ENCODE peak calls at places on chromosomes 5 and 9, in eight cellular contexts. One of them, this sample, is unnamed.
A peak's percentile ranks its signal among the peaks of the same experiment; 100 is the strongest.

GRCh38 chr5:36722913-36723312 is 116.5 kb downstream of the SLC1A3 start:
- DNase-seq in stimulated activated CD4-positive, alpha-beta T cell treated with anti-CD3 and anti-CD28 coated beads, Interleukin-1b, Interleukin-23, amount 100 ng/mL, for 1 hour: no peak
- DNase-seq in A549: no peak
- DNase-seq in activated T-helper 1 cell treated with anti-CD3 and anti-CD28 coated beads, Interleukin-12 subunit alpha, Interleukin-12 subunit beta, Interleukin-2, Interleukin-4 antibody, amounts not matched to agents 30 ng/mL and 10 ng/mL and 1 ng/mL, durations not matched to agents 14 hours and 24 hours and 36 hours: no peak
- DNase-seq in left ventricle myocardium inferior: no peak
- DNase-seq in AG20443: no peak
- DNase-seq in GM03348: no peak
- DNase-seq in renal cortical epithelial cell: no peak
- DNase-seq in this sample: no peak

GRCh38 chr5:141547488-141547887 is 58.6 kb downstream of the PCDHGC5 start:
- DNase-seq in stimulated activated CD4-positive, alpha-beta T cell treated with anti-CD3 and anti-CD28 coated beads, Interleukin-1b, Interleukin-23, amount 100 ng/mL, for 1 hour: no peak
- DNase-seq in activated T-helper 1 cell treated with anti-CD3 and anti-CD28 coated beads, Interleukin-12 subunit alpha, Interleukin-12 subunit beta, Interleukin-2, Interleukin-4 antibody, amounts not matched to agents 30 ng/mL and 10 ng/mL and 1 ng/mL, durations not matched to agents 14 hours and 24 hours and 36 hours: no peak
- DNase-seq in AG20443: no peak
- DNase-seq in GM03348: no peak
- DNase-seq in renal cortical epithelial cell: no peak
- DNase-seq in A549: peak; percentile 67
- DNase-seq in left ventricle myocardium inferior: no peak
- DNase-seq in this sample: no peak

GRCh38 chr9:4324513-4324912 is 24.6 kb upstream of the GLIS3 start:
- DNase-seq in left ventricle myocardium inferior: no peak
- DNase-seq in renal cortical epithelial cell: peak; percentile 63
- DNase-seq in A549: no peak
- DNase-seq in stimulated activated CD4-positive, alpha-beta T cell treated with anti-CD3 and anti-CD28 coated beads, Interleukin-1b, Interleukin-23, amount 100 ng/mL, for 1 hour: no peak
- DNase-seq in activated T-helper 1 cell treated with anti-CD3 and anti-CD28 coated beads, Interleukin-12 subunit alpha, Interleukin-12 subunit beta, Interleukin-2, Interleukin-4 antibody, amounts not matched to agents 30 ng/mL and 10 ng/mL and 1 ng/mL, durations not matched to agents 14 hours and 24 hours and 36 hours: no peak
- DNase-seq in GM03348: peak; percentile 49
- DNase-seq in AG20443: no peak
- DNase-seq in this sample: no peak

GRCh38 chr9:118577121-118577520 is 792.1 kb downstream of the BRINP1 start:
- DNase-seq in AG20443: peak; percentile 34
- DNase-seq in activated T-helper 1 cell treated with anti-CD3 and anti-CD28 coated beads, Interleukin-12 subunit alpha, Interleukin-12 subunit beta, Interleukin-2, Interleukin-4 antibody, amounts not matched to agents 30 ng/mL and 10 ng/mL and 1 ng/mL, durations not matched to agents 14 hours and 24 hours and 36 hours: no peak
- DNase-seq in A549: peak; percentile 16
- DNase-seq in stimulated activated CD4-positive, alpha-beta T cell treated with anti-CD3 and anti-CD28 coated beads, Interleukin-1b, Interleukin-23, amount 100 ng/mL, for 1 hour: no peak
- DNase-seq in renal cortical epithelial cell: peak; percentile 92
- DNase-seq in left ventricle myocardium inferior: no peak
- DNase-seq in GM03348: peak; percentile 45
- DNase-seq in this sample: no peak

GRCh38 chr9:5389109-5389732 is 48.5 kb downstream of the PLGRKT start:
- DNase-seq in renal cortical epithelial cell: peak; percentile 92
- DNase-seq in stimulated activated CD4-positive, alpha-beta T cell treated with anti-CD3 and anti-CD28 coated beads, Interleukin-1b, Interleukin-23, amount 100 ng/mL, for 1 hour: no peak
- DNase-seq in activated T-helper 1 cell treated with anti-CD3 and anti-CD28 coated beads, Interleukin-12 subunit alpha, Interleukin-12 subunit beta, Interleukin-2, Interleukin-4 antibody, amounts not matched to agents 30 ng/mL and 10 ng/mL and 1 ng/mL, durations not matched to agents 14 hours and 24 hours and 36 hours: no peak
- DNase-seq in AG20443: peak; percentile 71
- DNase-seq in GM03348: peak; percentile 54
- DNase-seq in left ventricle myocardium inferior: no peak
- DNase-seq in A549: no peak
- DNase-seq in this sample: no peak

GRCh38 chr5:80124111-80124510 is 89.0 kb downstream of the THBS4 start:
- DNase-seq in renal cortical epithelial cell: no peak
- DNase-seq in AG20443: no peak
- DNase-seq in stimulated activated CD4-positive, alpha-beta T cell treated with anti-CD3 and anti-CD28 coated beads, Interleukin-1b, Interleukin-23, amount 100 ng/mL, for 1 hour: no peak
- DNase-seq in activated T-helper 1 cell treated with anti-CD3 and anti-CD28 coated beads, Interleukin-12 subunit alpha, Interleukin-12 subunit beta, Interleukin-2, Interleukin-4 antibody, amounts not matched to agents 30 ng/mL and 10 ng/mL and 1 ng/mL, durations not matched to agents 14 hours and 24 hours and 36 hours: no peak
- DNase-seq in A549: no peak
- DNase-seq in left ventricle myocardium inferior: no peak
- DNase-seq in GM03348: no peak
- DNase-seq in this sample: no peak

GRCh38 chr5:777756-778161 is 6.8 kb downstream of the ZDHHC11B start:
- DNase-seq in activated T-helper 1 cell treated with anti-CD3 and anti-CD28 coated beads, Interleukin-12 subunit alpha, Interleukin-12 subunit beta, Interleukin-2, Interleukin-4 antibody, amounts not matched to agents 30 ng/mL and 10 ng/mL and 1 ng/mL, durations not matched to agents 14 hours and 24 hours and 36 hours: no peak
- DNase-seq in left ventricle myocardium inferior: no peak
- DNase-seq in AG20443: no peak
- DNase-seq in renal cortical epithelial cell: no peak
- DNase-seq in GM03348: no peak
- DNase-seq in stimulated activated CD4-positive, alpha-beta T cell treated with anti-CD3 and anti-CD28 coated beads, Interleukin-1b, Interleukin-23, amount 100 ng/mL, for 1 hour: no peak
- DNase-seq in A549: no peak
- DNase-seq in this sample: no peak

GRCh38 chr5:179231309-179231708 is 114.0 kb downstream of the ADAMTS2 start:
- DNase-seq in GM03348: no peak
- DNase-seq in renal cortical epithelial cell: no peak
- DNase-seq in activated T-helper 1 cell treated with anti-CD3 and anti-CD28 coated beads, Interleukin-12 subunit alpha, Interleukin-12 subunit beta, Interleukin-2, Interleukin-4 antibody, amounts not matched to agents 30 ng/mL and 10 ng/mL and 1 ng/mL, durations not matched to agents 14 hours and 24 hours and 36 hours: no peak
- DNase-seq in stimulated activated CD4-positive, alpha-beta T cell treated with anti-CD3 and anti-CD28 coated beads, Interleukin-1b, Interleukin-23, amount 100 ng/mL, for 1 hour: no peak
- DNase-seq in AG20443: no peak
- DNase-seq in left ventricle myocardium inferior: no peak
- DNase-seq in A549: no peak
- DNase-seq in this sample: no peak

GRCh38 chr9:136995370-136995769 is 998 bp downstream of the CLIC3 start:
- DNase-seq in A549: no peak
- DNase-seq in activated T-helper 1 cell treated with anti-CD3 and anti-CD28 coated beads, Interleukin-12 subunit alpha, Interleukin-12 subunit beta, Interleukin-2, Interleukin-4 antibody, amounts not matched to agents 30 ng/mL and 10 ng/mL and 1 ng/mL, durations not matched to agents 14 hours and 24 hours and 36 hours: no peak
- DNase-seq in left ventricle myocardium inferior: no peak
- DNase-seq in GM03348: peak; percentile 31
- DNase-seq in stimulated activated CD4-positive, alpha-beta T cell treated with anti-CD3 and anti-CD28 coated beads, Interleukin-1b, Interleukin-23, amount 100 ng/mL, for 1 hour: no peak
- DNase-seq in AG20443: no peak
- DNase-seq in renal cortical epithelial cell: no peak
- DNase-seq in this sample: no peak

GRCh38 chr5:135544666-135545045 is 8.9 kb upstream of the NEUROG1 start:
- DNase-seq in GM03348: no peak
- DNase-seq in AG20443: no peak
- DNase-seq in left ventricle myocardium inferior: no peak
- DNase-seq in stimulated activated CD4-positive, alpha-beta T cell treated with anti-CD3 and anti-CD28 coated beads, Interleukin-1b, Interleukin-23, amount 100 ng/mL, for 1 hour: no peak
- DNase-seq in A549: no peak
- DNase-seq in renal cortical epithelial cell: no peak
- DNase-seq in activated T-helper 1 cell treated with anti-CD3 and anti-CD28 coated beads, Interleukin-12 subunit alpha, Interleukin-12 subunit beta, Interleukin-2, Interleukin-4 antibody, amounts not matched to agents 30 ng/mL and 10 ng/mL and 1 ng/mL, durations not matched to agents 14 hours and 24 hours and 36 hours: no peak
- DNase-seq in this sample: peak; percentile 73

GRCh38 chr9:706606-707451 is 134.7 kb upstream of the DMRT1 start:
- DNase-seq in stimulated activated CD4-positive, alpha-beta T cell treated with anti-CD3 and anti-CD28 coated beads, Interleukin-1b, Interleukin-23, amount 100 ng/mL, for 1 hour: peak; percentile 5
- DNase-seq in GM03348: peak; percentile 86
- DNase-seq in activated T-helper 1 cell treated with anti-CD3 and anti-CD28 coated beads, Interleukin-12 subunit alpha, Interleukin-12 subunit beta, Interleukin-2, Interleukin-4 antibody, amounts not matched to agents 30 ng/mL and 10 ng/mL and 1 ng/mL, durations not matched to agents 14 hours and 24 hours and 36 hours: peak; percentile 9
- DNase-seq in renal cortical epithelial cell: peak; percentile 61
- DNase-seq in AG20443: peak; percentile 86
- DNase-seq in left ventricle myocardium inferior: peak; percentile 62
- DNase-seq in A549: no peak
- DNase-seq in this sample: peak; percentile 67

GRCh38 chr9:95516736-95517558 is at the start of gene PTCH1:
- DNase-seq in left ventricle myocardium inferior: peak; percentile 36
- DNase-seq in AG20443: peak; percentile 69
- DNase-seq in GM03348: peak; percentile 76
- DNase-seq in stimulated activated CD4-positive, alpha-beta T cell treated with anti-CD3 and anti-CD28 coated beads, Interleukin-1b, Interleukin-23, amount 100 ng/mL, for 1 hour: no peak
- DNase-seq in activated T-helper 1 cell treated with anti-CD3 and anti-CD28 coated beads, Interleukin-12 subunit alpha, Interleukin-12 subunit beta, Interleukin-2, Interleukin-4 antibody, amounts not matched to agents 30 ng/mL and 10 ng/mL and 1 ng/mL, durations not matched to agents 14 hours and 24 hours and 36 hours: no peak
- DNase-seq in renal cortical epithelial cell: no peak
- DNase-seq in A549: peak; percentile 42
- DNase-seq in this sample: peak; percentile 91

GRCh38 chr5:138179277-138179857 is 455 bp downstream of the KIF20A start:
- DNase-seq in left ventricle myocardium inferior: no peak
- DNase-seq in GM03348: no peak
- DNase-seq in A549: peak; percentile 6
- DNase-seq in stimulated activated CD4-positive, alpha-beta T cell treated with anti-CD3 and anti-CD28 coated beads, Interleukin-1b, Interleukin-23, amount 100 ng/mL, for 1 hour: no peak
- DNase-seq in AG20443: no peak
- DNase-seq in renal cortical epithelial cell: no peak
- DNase-seq in activated T-helper 1 cell treated with anti-CD3 and anti-CD28 coated beads, Interleukin-12 subunit alpha, Interleukin-12 subunit beta, Interleukin-2, Interleukin-4 antibody, amounts not matched to agents 30 ng/mL and 10 ng/mL and 1 ng/mL, durations not matched to agents 14 hours and 24 hours and 36 hours: no peak
- DNase-seq in this sample: peak; percentile 33

This sample was measured in ELF-1.